ENCODE peak calls at places on chromosomes 5 and 9, in ten cellular contexts. Z is pancreas; I is body of pancreas; W is A549; F is psoas muscle; G is stomach; K is mesendoderm; P is GM23248; L is CD4-positive, alpha-beta memory T cell; H is fibroblast of lung. N is an unnamed sample. For H3K4me1, the result is how much of the 10 kb centered on the place peaks cover.

GRCh38 chr5:135944967-135945560 is 9.7 kb downstream of the LECT2 start:
- DNase-seq in Z (no peak), I (peak), W (peak), F (no peak), G (no peak), K (peak), P (peak), L (peak), H (peak), N (no peak)

GRCh38 chr9:122122903-122123632 is 30.0 kb upstream of the TTLL11 start:
- DNase-seq in Z (peak), I (peak), W (peak), F (peak), G (peak), K (peak), P (peak), L (peak), H (peak), N (peak)

GRCh38 chr9:89313842-89314241 is 2.8 kb downstream of the CKS2 start:
- DNase-seq in Z (no peak), I (no peak), W (no peak), F (no peak), G (no peak), K (no peak), P (peak), L (no peak), H (no peak), N (no peak)

GRCh38 chr9:8733096-8733954 is 933.7 kb upstream of the DMAC1 start:
- DNase-seq in Z (no peak), I (peak), W (no peak), F (no peak), G (no peak), K (peak), P (no peak), L (no peak), H (peak), N (no peak)

GRCh38 chr9:94812343-94812742 is 85.8 kb downstream of the AOPEP start:
- DNase-seq in Z (no peak), I (no peak), W (peak), F (no peak), G (no peak), K (no peak), P (peak), L (no peak), H (peak), N (no peak)

GRCh38 chr9:117744390-117744789 is 40.2 kb downstream of the TLR4 start:
- DNase-seq in Z (no peak), I (no peak), W (no peak), F (no peak), G (no peak), K (no peak), P (no peak), L (no peak), H (no peak), N (no peak)

GRCh38 chr9:128636556-128637530 is 19.8 kb downstream of the DYNC2I2 start:
- DNase-seq in Z (peak), I (peak), W (no peak), F (no peak), G (no peak), K (no peak), P (no peak), L (no peak), H (no peak), N (no peak)

GRCh38 chr9:92887880-92888338 is 10.1 kb upstream of the ZNF484 start:
- DNase-seq in Z (no peak), I (no peak), W (no peak), F (no peak), G (no peak), K (no peak), P (no peak), L (peak), H (no peak), N (no peak)

GRCh38 chr9:137373611-137373980 is 49.4 kb downstream of the EXD3 start:
- DNase-seq in Z (no peak), I (peak), W (no peak), F (peak), G (no peak), K (no peak), P (no peak), L (no peak), H (no peak), N (no peak)

GRCh38 chr5:56838409-56839039 is 23.2 kb downstream of the MAP3K1 start:
- DNase-seq in Z (no peak), I (peak), W (peak), F (no peak), G (no peak), K (peak), P (peak), L (peak), H (peak), N (no peak)

GRCh38 chr9:17793713-17794622 is 215.1 kb downstream of the SH3GL2 start:
- DNase-seq in Z (no peak), I (peak), W (peak), F (no peak), G (no peak), K (peak), P (peak), L (no peak), H (no peak), N (no peak)

GRCh38 chr9:79395691-79396558 is 175.8 kb upstream of the TLE4 start:
- DNase-seq in Z (no peak), I (no peak), W (no peak), F (no peak), G (no peak), K (peak), P (no peak), L (no peak), H (no peak), N (no peak)

GRCh38 chr5:149550267-149550582 is 1.0 kb downstream of the CSNK1A1 start:
- DNase-seq in Z (no peak), I (no peak), W (no peak), F (no peak), G (no peak), K (no peak), P (peak), L (peak), H (peak), N (no peak)

GRCh38 chr9:136694163-136694864 is 7.1 kb upstream of the AGPAT2 start:
- DNase-seq in Z (peak), I (peak), W (peak), F (peak), G (peak), K (peak), P (peak), L (no peak), H (peak), N (no peak)

GRCh38 chr5:172748341-172748843 is 22.6 kb downstream of the DUSP1 start:
- DNase-seq in Z (peak), I (no peak), W (no peak), F (peak), G (no peak), K (peak), P (no peak), L (no peak), H (peak), N (no peak)

GRCh38 chr9:127783644-127784043 is 2.2 kb upstream of the CDK9 start:
- DNase-seq in Z (no peak), I (no peak), W (no peak), F (no peak), G (no peak), K (no peak), P (no peak), L (no peak), H (no peak), N (no peak)

GRCh38 chr5:93209476-93209875 is 371.5 kb downstream of the NR2F1-AS1 start:
- DNase-seq in Z (no peak), I (no peak), W (no peak), F (no peak), G (no peak), K (no peak), P (no peak), L (no peak), H (no peak), N (no peak)

GRCh38 chr5:56569576-56569975 is 245.8 kb upstream of the MAP3K1 start:
- DNase-seq in Z (no peak), I (no peak), W (no peak), F (no peak), G (no peak), K (no peak), P (peak), L (no peak), H (peak), N (no peak)

GRCh38 chr5:116658830-116659229 is 84.2 kb upstream of the SEMA6A start:
- DNase-seq in Z (no peak), I (no peak), W (no peak), F (no peak), G (no peak), K (no peak), P (no peak), L (no peak), H (no peak), N (no peak)

DNA sequence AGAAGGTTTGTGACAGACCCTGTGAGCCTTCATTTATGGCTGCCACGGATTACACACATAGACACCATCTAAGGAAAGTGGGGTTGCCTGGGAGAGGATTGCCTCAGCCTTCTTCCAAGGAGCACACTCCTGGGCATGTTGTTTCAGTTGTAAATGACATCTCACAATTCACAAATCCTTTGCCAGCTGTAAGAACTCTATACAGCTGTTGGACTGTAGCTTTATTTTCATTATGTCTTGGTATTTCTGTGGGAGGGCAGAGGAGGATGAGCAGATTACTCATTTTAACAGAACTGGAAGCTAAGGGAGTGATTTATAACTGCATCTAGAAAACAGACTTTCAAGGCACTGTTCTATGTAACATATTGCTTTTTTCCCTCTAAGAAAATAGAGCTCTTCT is 25.6 kb downstream of the MELK start:
- DNase-seq in Z (no peak), I (no peak), W (no peak), F (no peak), G (no peak), K (no peak), P (peak), L (no peak), H (no peak), N (no peak)
- H3K27ac ChIP-seq in Z (no peak), I (no peak), W (no peak), F (no peak), G (no peak), K (no peak), P (peak), L (no peak), H (no peak), N (no peak)

GRCh38 chr5:163914911-163915310 is 409.5 kb downstream of the MAT2B start:
- DNase-seq in Z (no peak), I (no peak), W (no peak), F (no peak), G (no peak), K (peak), P (no peak), L (no peak), H (no peak), N (no peak)
- H3K4me3 ChIP-seq in Z (no peak), I (no peak), W (no peak), F (no peak), G (no peak), K (no peak), P (no peak), L (no peak), H (no peak), N (no peak)

DNA sequence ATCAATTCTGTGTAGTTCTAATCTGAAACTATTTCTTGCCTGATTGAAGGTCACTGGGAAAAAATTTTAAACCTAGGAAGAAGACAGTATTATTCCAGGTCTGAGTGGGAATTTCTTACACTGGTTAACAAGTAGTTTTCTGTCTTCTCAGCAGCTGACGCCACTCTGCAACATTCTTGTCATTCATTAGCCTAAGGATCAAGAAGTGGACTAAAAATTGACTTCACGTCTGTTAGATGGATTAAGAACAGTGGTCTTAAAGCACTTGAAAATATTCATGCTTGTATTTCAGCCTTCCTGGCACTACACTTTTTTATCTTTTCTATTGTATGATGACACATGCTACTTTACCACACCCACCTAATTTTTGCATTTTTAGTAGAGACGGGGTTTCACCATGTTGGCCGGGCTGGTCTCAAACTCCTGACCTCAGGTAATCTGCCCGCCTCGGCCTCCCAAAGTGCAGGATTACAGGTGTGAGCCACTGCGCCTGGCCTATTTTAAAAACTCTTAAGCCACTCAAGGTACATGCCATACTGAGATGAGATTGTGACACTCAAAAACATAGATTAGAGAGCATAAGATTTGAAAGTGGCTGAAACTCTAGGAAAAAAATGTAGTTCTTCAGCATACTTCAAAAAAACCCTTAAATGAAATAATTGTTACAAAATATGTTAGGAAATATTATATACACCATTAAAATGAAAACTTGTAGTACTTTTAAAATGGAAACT is 8.4 kb downstream of the MATR3 start:
- DNase-seq in Z (no peak), I (no peak), W (no peak), F (no peak), G (no peak), K (no peak), P (peak), L (no peak), H (no peak), N (no peak)
- H3K4me1 ChIP-seq in Z (half or more), I (half or more), W (half or more), F (half or more), G (half or more), K (under half), P (half or more), L (half or more), H (under half), N (half or more)

GRCh38 chr9:71746753-71747115 is 21.6 kb downstream of the CEMIP2 start:
- DNase-seq in Z (no peak), I (no peak), W (no peak), F (no peak), G (no peak), K (no peak), P (no peak), L (no peak), H (no peak), N (no peak)

GRCh38 chr9:71746023-71746752 is 22.1 kb downstream of the CEMIP2 start:
- DNase-seq in Z (no peak), I (no peak), W (no peak), F (no peak), G (no peak), K (no peak), P (no peak), L (no peak), H (peak), N (no peak)

GRCh38 chr9:71747572-71747971 is 20.7 kb downstream of the CEMIP2 start:
- DNase-seq in Z (no peak), I (no peak), W (no peak), F (no peak), G (no peak), K (no peak), P (no peak), L (no peak), H (no peak), N (no peak)

GRCh38 chr9:71744754-71745521 is 23.4 kb downstream of the CEMIP2 start:
- DNase-seq in Z (no peak), I (no peak), W (no peak), F (no peak), G (no peak), K (peak), P (no peak), L (no peak), H (no peak), N (no peak)

DNA sequence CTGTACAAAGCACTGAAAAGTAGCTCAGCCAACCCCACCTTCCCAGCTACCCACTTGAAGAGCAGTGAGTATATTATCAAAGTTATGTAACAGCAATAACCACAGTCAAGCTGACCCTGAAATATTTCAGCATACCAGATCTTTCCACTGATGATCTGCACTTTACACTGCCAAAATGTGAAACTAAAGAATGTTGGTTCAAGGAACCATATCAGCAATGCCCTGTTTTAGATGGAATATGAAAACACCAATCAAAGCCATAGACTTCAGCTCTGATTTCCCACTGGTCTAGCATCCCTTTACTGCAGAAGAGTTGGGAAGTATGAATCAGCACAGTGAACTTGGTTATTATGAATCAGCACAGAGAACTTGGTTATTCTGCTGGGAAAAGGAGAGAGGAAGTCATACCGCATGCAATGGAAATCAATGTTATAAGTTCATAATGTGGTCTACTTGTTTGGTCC is 20.0 kb downstream of the CEMIP2 start:
- DNase-seq in Z (no peak), I (no peak), W (no peak), F (no peak), G (no peak), K (no peak), P (peak), L (no peak), H (peak), N (no peak)
- H3K27ac ChIP-seq in Z (no peak), I (no peak), W (peak), F (no peak), G (peak), K (no peak), P (peak), L (no peak), H (no peak), N (no peak)

GRCh38 chr5:78473747-78474146 is 113.3 kb downstream of the SCAMP1 start:
- DNase-seq in Z (no peak), I (no peak), W (no peak), F (no peak), G (no peak), K (no peak), P (no peak), L (no peak), H (no peak), N (no peak)
- H3K4me3 ChIP-seq in Z (no peak), I (no peak), W (no peak), F (no peak), G (no peak), K (no peak), P (no peak), L (no peak), H (no peak), N (no peak)

DNA sequence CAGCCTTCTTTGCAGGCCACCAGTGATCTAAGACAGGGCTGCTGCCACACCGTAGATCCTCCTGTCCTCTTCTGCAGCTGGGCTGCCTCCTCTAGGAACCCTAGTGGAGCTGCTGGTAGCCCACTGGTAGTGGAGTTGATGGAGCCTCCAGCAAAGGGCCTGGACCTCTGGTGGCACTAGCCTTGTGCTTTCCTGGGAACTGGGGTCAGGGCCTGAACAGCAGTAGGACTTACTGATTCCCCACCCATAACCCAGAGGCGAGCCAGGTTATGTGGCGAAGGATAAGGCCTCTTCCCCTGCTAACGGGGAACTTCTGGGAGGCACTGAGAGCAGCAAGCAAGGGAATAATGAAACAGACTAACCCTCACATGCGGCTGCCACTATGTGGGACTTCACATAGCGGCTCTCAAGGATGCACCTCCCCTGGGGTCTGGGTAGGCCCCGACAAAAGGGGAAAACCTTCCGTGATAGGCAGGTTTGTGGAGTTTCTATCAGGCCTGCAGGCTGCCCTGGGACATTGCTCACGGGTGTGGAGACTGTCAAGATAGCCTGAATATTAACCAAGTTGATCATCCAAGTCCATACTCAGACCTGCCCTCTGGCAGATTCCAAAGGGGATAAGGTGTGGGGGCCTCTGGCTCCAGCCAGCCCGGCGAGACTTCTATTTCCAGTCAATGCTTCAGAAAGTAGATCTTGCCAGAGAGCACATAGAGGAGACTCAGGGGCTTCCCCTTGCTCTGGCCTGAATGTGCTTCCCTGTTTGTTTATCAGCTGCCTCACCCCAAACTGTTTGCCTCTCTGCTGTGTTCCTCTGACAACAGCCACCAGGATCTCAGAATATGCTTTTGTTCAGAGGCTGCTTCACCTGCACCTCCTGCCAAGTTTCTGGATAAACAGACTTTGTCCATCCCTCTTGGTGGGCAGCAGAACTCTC is 7.4 kb downstream of the SLC22A4 start:
- DNase-seq in Z (no peak), I (no peak), W (no peak), F (no peak), G (peak), K (no peak), P (no peak), L (no peak), H (no peak), N (no peak)
- H3K4me1 ChIP-seq in Z (under half), I (under half), W (under half), F (under half), G (under half), K (under half), P (under half), L (under half), H (under half), N (under half)

GRCh38 chr9:108673386-108673785 is 182.4 kb downstream of the ACTL7B start:
- DNase-seq in Z (no peak), I (no peak), W (no peak), F (no peak), G (no peak), K (no peak), P (peak), L (no peak), H (no peak), N (no peak)
- H3K27ac ChIP-seq in Z (no peak), I (no peak), W (no peak), F (no peak), G (no peak), K (no peak), P (peak), L (no peak), H (no peak), N (no peak)

DNA sequence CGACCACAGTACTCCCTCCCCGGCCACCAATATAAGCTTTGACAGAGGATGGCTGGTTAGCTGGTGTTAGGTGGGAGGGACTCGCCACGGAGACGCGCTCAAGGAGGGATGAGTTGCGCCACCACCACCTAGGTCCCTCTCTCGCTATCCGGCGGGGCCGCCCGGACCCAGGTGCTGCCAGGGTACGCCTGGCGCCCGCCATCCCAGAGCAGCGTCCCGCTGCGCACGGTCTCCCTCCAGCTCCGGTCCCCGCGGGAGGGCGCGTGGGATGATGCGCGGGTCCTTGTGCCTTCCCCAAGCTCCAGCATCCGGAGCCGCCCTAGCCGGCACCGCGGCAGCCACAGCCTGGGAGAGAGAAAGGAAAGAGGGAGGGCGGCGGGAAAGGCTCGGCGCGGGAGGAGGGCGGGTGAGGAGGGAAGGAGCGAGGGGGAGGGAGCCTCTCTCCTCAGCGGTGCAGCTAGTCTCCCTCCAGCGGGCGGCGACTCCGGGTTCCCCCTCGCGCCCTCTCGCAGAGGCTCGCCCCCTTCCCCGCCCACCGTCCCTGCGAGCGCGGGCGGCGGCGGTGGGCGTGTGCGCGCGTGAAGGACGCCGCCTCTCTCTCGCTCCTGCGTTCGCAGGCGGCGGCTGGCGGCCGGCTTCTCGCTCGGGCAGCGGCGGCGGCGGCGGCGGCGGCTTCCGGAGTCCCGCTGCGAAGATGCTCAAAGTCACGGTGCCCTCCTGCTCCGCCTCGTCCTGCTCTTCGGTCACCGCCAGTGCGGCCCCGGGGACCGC is at the start of gene CAMK4:
- DNase-seq in Z (peak), I (peak), W (peak), F (peak), G (peak), K (peak), P (peak), L (peak), H (peak), N (peak)
- H3K4me3 ChIP-seq in Z (peak), I (peak), W (peak), F (peak), G (peak), K (peak), P (peak), L (peak), H (peak), N (peak)

N was measured in effector memory CD4-positive, alpha-beta T cell.